ENCODE peak calls at places on chromosomes 7 and 10, in six cellular contexts. H, O, L, I, C and X are unnamed samples.
A peak's percentile ranks its signal among the peaks of the same experiment; 100 is the strongest.

GRCh38 chr10:35336084-35336831 is at the start of gene CCNY:
- DNase-seq in H (peak; percentile 62), O (peak; percentile 57), L (peak; percentile 91), I (peak; percentile 96), C (peak; percentile 85), X (peak; percentile 40)

GRCh38 chr7:5211730-5212482 is 21.9 kb downstream of the WIPI2 start:
- DNase-seq in H (no peak), O (no peak), L (no peak), I (no peak), C (no peak), X (no peak)

GRCh38 chr7:107078517-107078966 is 34.0 kb downstream of the PRKAR2B start:
- DNase-seq in H (no peak), O (no peak), L (no peak), I (no peak), C (peak; percentile 7), X (peak; percentile 36)

GRCh38 chr10:66852811-66853210 is 73.0 kb upstream of the LRRTM3 start:
- DNase-seq in H (no peak), O (no peak), L (no peak), I (no peak), C (no peak), X (no peak)

GRCh38 chr10:44997105-44997748 is 3.5 kb upstream of the ZNF22 start:
- DNase-seq in H (no peak), O (no peak), L (no peak), I (no peak), C (no peak), X (no peak)

GRCh38 chr7:16891338-16891737 is 9.6 kb upstream of the AGR3 start:
- DNase-seq in H (no peak), O (peak; percentile 3), L (no peak), I (no peak), C (peak; percentile 66), X (peak; percentile 67)

GRCh38 chr10:101493782-101494281 is 94.2 kb downstream of the POLL start:
- DNase-seq in H (no peak), O (no peak), L (no peak), I (no peak), C (no peak), X (no peak)

GRCh38 chr10:128470302-128470962 is 344.2 kb upstream of the MKI67 start:
- DNase-seq in H (no peak), O (no peak), L (no peak), I (peak; percentile 72), C (no peak), X (no peak)

GRCh38 chr7:44285561-44285960 is 39.8 kb downstream of the CAMK2B start:
- DNase-seq in H (no peak), O (no peak), L (no peak), I (peak; percentile 44), C (no peak), X (no peak)

GRCh38 chr10:110485541-110485940 is 12.2 kb upstream of the DUSP5 start:
- DNase-seq in H (no peak), O (no peak), L (no peak), I (no peak), C (no peak), X (no peak)

GRCh38 chr10:78139336-78139735 is 105.7 kb downstream of the RPS24 start:
- DNase-seq in H (no peak), O (no peak), L (no peak), I (no peak), C (no peak), X (no peak)

GRCh38 chr10:89846786-89847185 is 145.4 kb downstream of the KIF20B start:
- DNase-seq in H (no peak), O (no peak), L (no peak), I (no peak), C (no peak), X (no peak)

GRCh38 chr7:148723166-148723559 is 24.5 kb downstream of the CUL1 start:
- DNase-seq in H (no peak), O (no peak), L (no peak), I (no peak), C (no peak), X (no peak)

GRCh38 chr10:28396317-28396716 is 93.5 kb upstream of the MPP7 start:
- DNase-seq in H (no peak), O (no peak), L (no peak), I (no peak), C (peak; percentile 30), X (peak; percentile 55)

GRCh38 chr7:106038916-106039315 is 73.2 kb downstream of the SYPL1 start:
- DNase-seq in H (no peak), O (no peak), L (no peak), I (no peak), C (no peak), X (no peak)

GRCh38 chr7:128404143-128404681 is 5.6 kb downstream of the IMPDH1 start:
- DNase-seq in H (no peak), O (no peak), L (no peak), I (no peak), C (no peak), X (no peak)

GRCh38 chr10:78277734-78278404 is 244.2 kb downstream of the RPS24 start:
- DNase-seq in H (no peak), O (no peak), L (peak; percentile 86), I (peak; percentile 79), C (peak; percentile 84), X (peak; percentile 77)

GRCh38 chr10:75191821-75192568 is 18.6 kb upstream of the VDAC2 start:
- DNase-seq in H (no peak), O (no peak), L (no peak), I (no peak), C (peak; percentile 95), X (peak; percentile 96)

GRCh38 chr10:55820071-55820470 is 541.0 kb downstream of the ZWINT start:
- DNase-seq in H (no peak), O (no peak), L (no peak), I (no peak), C (no peak), X (no peak)

GRCh38 chr10:122281751-122282150 is 10.7 kb downstream of the BTBD16 start:
- DNase-seq in H (no peak), O (no peak), L (no peak), I (no peak), C (no peak), X (no peak)

GRCh38 chr7:34096135-34096775 is 190.9 kb downstream of the BMPER start:
- DNase-seq in H (no peak), O (no peak), L (peak; percentile 68), I (peak; percentile 78), C (peak; percentile 94), X (peak; percentile 97)

GRCh38 chr7:150383710-150384397 is 4.7 kb downstream of the ZNF775 start:
- DNase-seq in H (peak; percentile 94), O (no peak), L (peak; percentile 47), I (peak; percentile 73), C (no peak), X (no peak)

GRCh38 chr7:54565432-54565831 is 23.3 kb downstream of the VSTM2A start:
- DNase-seq in H (no peak), O (no peak), L (no peak), I (no peak), C (no peak), X (no peak)

GRCh38 chr7:50227623-50228618 is 76.6 kb upstream of the IKZF1 start:
- DNase-seq in H (no peak), O (peak; percentile 50), L (no peak), I (no peak), C (no peak), X (no peak)

DNA sequence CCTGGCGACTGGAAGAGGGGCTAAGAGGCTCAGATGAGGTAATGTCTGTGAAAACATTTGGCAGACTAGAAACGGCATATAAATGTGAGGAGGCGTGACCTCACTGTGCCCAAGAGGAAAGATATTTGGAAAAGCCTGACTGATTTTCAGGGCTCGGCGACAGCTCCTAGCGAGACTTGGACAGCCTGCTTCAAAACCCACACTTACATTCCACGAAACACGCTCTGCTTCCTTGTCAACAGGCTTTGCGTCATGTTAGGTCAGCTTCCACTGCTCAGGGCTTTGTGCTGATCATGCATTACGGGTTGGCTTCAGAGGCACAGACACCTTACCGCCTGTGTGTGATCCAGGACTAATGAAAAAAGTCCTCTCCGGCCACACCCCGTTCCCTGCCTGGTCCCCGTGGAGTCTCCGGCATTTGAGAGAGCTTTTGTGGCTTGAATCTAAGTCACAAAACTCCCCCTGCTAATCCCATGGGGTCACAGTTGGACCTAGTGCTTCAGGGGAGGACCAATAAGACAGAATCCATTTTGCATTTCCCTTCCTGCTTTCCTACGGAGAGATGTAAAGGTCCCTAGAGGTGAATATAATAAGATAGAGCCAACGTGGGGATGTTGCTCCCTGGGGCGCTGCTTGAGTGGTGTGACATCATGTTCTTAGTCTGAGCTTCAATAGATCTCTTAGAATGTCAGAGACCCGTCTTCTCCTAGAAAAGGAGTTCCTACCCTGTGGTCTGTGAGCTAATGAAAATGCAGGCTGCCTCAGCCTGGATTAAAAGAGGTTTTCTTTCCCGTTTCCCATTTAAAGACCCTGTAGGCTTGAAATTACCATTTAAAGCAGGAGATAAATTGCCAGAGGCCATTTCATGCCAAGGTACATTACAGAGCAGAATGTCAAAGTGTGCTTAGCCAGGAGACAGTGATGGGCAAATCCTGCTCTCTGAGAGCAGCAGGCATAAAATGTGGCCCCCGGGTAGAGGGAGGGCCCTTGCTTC is 25.4 kb downstream of the FGFBP3 start:
- DNase-seq in H (peak; percentile 50), O (no peak), L (no peak), I (no peak), C (peak; percentile 75), X (peak; percentile 64)
- H3K4me3 ChIP-seq in H (peak overlapping the region; percentile 36), O (no peak overlapping the region), L (peak overlapping the region; percentile 20), I (no peak overlapping the region), C (peak overlapping the region; percentile 46), X (peak overlapping the region; percentile 4)

GRCh38 chr10:102753724-102754123 is 10.0 kb downstream of the WBP1L start:
- DNase-seq in H (no peak), O (no peak), L (no peak), I (no peak), C (peak; percentile 60), X (no peak)
- H3K4me3 ChIP-seq in H (no peak overlapping the region), O (no peak overlapping the region), L (no peak overlapping the region), I (no peak overlapping the region), C (peak overlapping the region; percentile 44), X (no peak overlapping the region)

DNA sequence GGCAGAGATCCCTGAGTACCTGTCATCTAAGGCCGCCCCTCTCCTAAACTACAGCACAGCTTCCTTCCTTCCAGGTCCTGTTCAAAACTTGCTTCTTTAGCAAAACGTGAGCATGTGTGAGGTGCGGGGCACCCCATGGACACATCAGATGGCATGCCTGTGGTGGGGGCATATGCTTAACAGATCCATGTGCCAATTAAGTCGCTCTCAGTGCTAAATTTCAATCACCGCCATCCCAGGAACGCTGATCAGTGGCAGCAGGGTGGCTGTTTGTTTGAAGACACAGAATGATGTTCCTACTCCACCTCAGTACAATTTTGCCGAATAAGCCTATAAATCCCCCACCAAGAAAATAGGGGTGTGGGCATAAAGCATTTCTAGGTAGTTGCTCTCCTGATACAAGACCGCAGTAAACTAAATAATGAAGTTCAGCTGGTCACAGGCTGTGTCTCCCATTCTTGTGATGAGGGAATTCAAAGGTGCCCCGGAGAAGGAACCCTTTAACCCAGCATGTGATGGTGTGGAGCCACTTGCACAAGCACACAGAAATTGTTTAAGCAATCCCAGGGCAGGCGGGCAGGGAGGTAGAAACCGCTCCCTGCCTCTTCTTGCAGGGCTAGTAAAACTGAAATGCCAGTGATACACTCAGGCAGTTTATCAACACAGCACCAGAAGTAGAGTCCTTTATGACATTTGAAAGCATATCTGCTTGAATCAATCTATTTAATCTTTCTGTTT is 205.7 kb downstream of the SORCS1 start:
- DNase-seq in H (no peak), O (peak; percentile 8), L (no peak), I (no peak), C (no peak), X (no peak)
- H3K4me3 ChIP-seq in H (no peak overlapping the region), O (no peak overlapping the region), L (no peak overlapping the region), I (no peak overlapping the region), C (no peak overlapping the region), X (no peak overlapping the region)

DNA sequence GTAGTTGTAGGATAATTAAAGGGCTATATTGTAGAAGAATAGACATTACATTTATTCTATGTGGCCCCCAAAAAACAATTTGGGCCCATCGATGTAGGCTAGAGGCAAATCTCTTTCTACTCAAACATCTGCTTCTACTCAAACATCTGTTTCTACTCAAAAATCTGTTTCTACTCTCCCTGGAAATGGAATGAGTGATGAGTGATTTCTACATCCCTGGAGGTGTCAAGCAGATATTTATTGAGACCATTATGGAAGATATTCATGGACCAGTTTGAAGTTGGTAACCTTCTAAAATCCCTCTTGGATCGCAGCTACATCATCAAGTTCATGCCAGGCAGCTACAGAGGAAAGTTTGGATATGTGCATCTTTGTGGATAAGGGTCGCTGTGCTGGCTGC is 5.1 kb upstream of the PLPP4 start:
- DNase-seq in H (no peak), O (no peak), L (no peak), I (no peak), C (no peak), X (no peak)
- H3K4me3 ChIP-seq in H (no peak overlapping the region), O (no peak overlapping the region), L (no peak overlapping the region), I (no peak overlapping the region), C (no peak overlapping the region), X (no peak overlapping the region)